ENCODE peak calls at places on chromosomes 11 and 22, in eight cellular contexts. A is choroid plexus epithelial cell; K is brain microvascular endothelial cell; P is cardiac fibroblast; I is Caco-2; H is BJ; G is CD4-positive, alpha-beta T cell; O is ovary. N is an unnamed sample.

GRCh38 chr11:76277298-76278175 is 71.2 kb upstream of the WNT11 start:
- DNase-seq in A (peak), K (no peak), P (no peak), I (no peak), H (no peak), G (no peak), O (no peak), N (no peak)

GRCh38 chr11:2779499-2779980 is 79.7 kb upstream of the KCNQ1OT1 start:
- DNase-seq in A (no peak), K (no peak), P (no peak), I (no peak), H (no peak), G (no peak), O (no peak), N (no peak)

GRCh38 chr22:19878461-19879247 is 24.0 kb upstream of the GNB1L start:
- DNase-seq in A (peak), K (no peak), P (peak), I (peak), H (peak), G (no peak), O (no peak), N (no peak)

GRCh38 chr11:63682045-63682915 is 980 bp downstream of the RTN3 start:
- DNase-seq in A (no peak), K (no peak), P (no peak), I (no peak), H (no peak), G (no peak), O (peak), N (peak)

GRCh38 chr11:46315033-46315738 is 32.1 kb upstream of the DGKZ start:
- DNase-seq in A (peak), K (peak), P (peak), I (peak), H (no peak), G (peak), O (peak), N (peak)

GRCh38 chr22:49656291-49656851 is 171.3 kb downstream of the BRD1 start:
- DNase-seq in A (no peak), K (no peak), P (no peak), I (no peak), H (no peak), G (no peak), O (no peak), N (no peak)

GRCh38 chr11:76665172-76665571 is 5.4 kb downstream of the LRRC32 start:
- DNase-seq in A (no peak), K (no peak), P (no peak), I (peak), H (no peak), G (no peak), O (no peak), N (no peak)

GRCh38 chr22:45284705-45285305 is at the start of gene UPK3A:
- DNase-seq in A (no peak), K (no peak), P (no peak), I (no peak), H (no peak), G (peak), O (no peak), N (peak)

GRCh38 chr11:104028476-104028875 is 8.0 kb upstream of the DDI1 start:
- DNase-seq in A (peak), K (peak), P (peak), I (no peak), H (no peak), G (no peak), O (no peak), N (no peak)

GRCh38 chr11:69167916-69168691 is 12.4 kb downstream of the SMIM38 start:
- DNase-seq in A (peak), K (no peak), P (peak), I (no peak), H (no peak), G (no peak), O (no peak), N (no peak)

GRCh38 chr11:114219559-114220349 is 76.4 kb upstream of the NNMT start:
- DNase-seq in A (peak), K (peak), P (peak), I (no peak), H (no peak), G (no peak), O (no peak), N (no peak)

GRCh38 chr22:27292542-27293298 is 508.8 kb downstream of the MN1 start:
- DNase-seq in A (no peak), K (no peak), P (no peak), I (no peak), H (no peak), G (no peak), O (no peak), N (no peak)

GRCh38 chr11:3188496-3189192 is 23.5 kb upstream of the OSBPL5 start:
- DNase-seq in A (no peak), K (no peak), P (no peak), I (no peak), H (no peak), G (no peak), O (no peak), N (no peak)

GRCh38 chr11:118606844-118607228 is 579 bp upstream of the PHLDB1 start:
- DNase-seq in A (no peak), K (no peak), P (no peak), I (no peak), H (no peak), G (no peak), O (no peak), N (no peak)

GRCh38 chr11:116960916-116961315 is 123.5 kb upstream of the APOA1 start:
- DNase-seq in A (peak), K (peak), P (peak), I (no peak), H (peak), G (no peak), O (no peak), N (no peak)

GRCh38 chr11:32173435-32173834 is 82.6 kb downstream of the RCN1 start:
- DNase-seq in A (peak), K (peak), P (peak), I (peak), H (no peak), G (no peak), O (peak), N (peak)

GRCh38 chr22:45977551-45978274 is 751 bp upstream of the WNT7B start:
- DNase-seq in A (no peak), K (no peak), P (peak), I (no peak), H (no peak), G (no peak), O (no peak), N (no peak)

GRCh38 chr11:38019072-38019775 is 1421.2 kb upstream of the RAG2 start:
- DNase-seq in A (peak), K (no peak), P (peak), I (no peak), H (no peak), G (no peak), O (no peak), N (no peak)

GRCh38 chr11:96211433-96211832 is 131.6 kb downstream of the MAML2 start:
- DNase-seq in A (no peak), K (no peak), P (no peak), I (no peak), H (no peak), G (no peak), O (no peak), N (no peak)

GRCh38 chr11:65867284-65868071 is 5.1 kb downstream of the EFEMP2 start:
- DNase-seq in A (peak), K (no peak), P (no peak), I (no peak), H (no peak), G (no peak), O (peak), N (no peak)

GRCh38 chr11:19978668-19979518 is 181.4 kb downstream of the DBX1 start:
- DNase-seq in A (peak), K (peak), P (peak), I (peak), H (no peak), G (no peak), O (no peak), N (no peak)

GRCh38 chr11:119375629-119376196 is 5.8 kb downstream of the USP2 start:
- DNase-seq in A (peak), K (peak), P (peak), I (no peak), H (no peak), G (no peak), O (peak), N (no peak)

GRCh38 chr22:37905534-37906363 is at the start of gene MICALL1:
- DNase-seq in A (peak), K (peak), P (peak), I (peak), H (no peak), G (peak), O (peak), N (peak)
- TF ChIP-seq CTCF in A (no peak), K (no peak), P (no peak), I (no peak), H (no peak), G (no peak), O (peak), N (no peak)

GRCh38 chr11:71301858-71302533 is 49.6 kb upstream of the SHANK2 start:
- DNase-seq in A (peak), K (no peak), P (no peak), I (peak), H (no peak), G (no peak), O (no peak), N (no peak)

GRCh38 chr11:71302534-71302909 is 50.1 kb upstream of the SHANK2 start:
- DNase-seq in A (no peak), K (no peak), P (no peak), I (peak), H (no peak), G (no peak), O (no peak), N (no peak)

GRCh38 chr11:71304045-71304444 is 51.7 kb upstream of the SHANK2 start:
- DNase-seq in A (no peak), K (no peak), P (no peak), I (peak), H (no peak), G (no peak), O (no peak), N (no peak)

GRCh38 chr11:71304491-71304890 is 52.1 kb upstream of the SHANK2 start:
- DNase-seq in A (no peak), K (no peak), P (no peak), I (no peak), H (no peak), G (no peak), O (no peak), N (no peak)

DNA sequence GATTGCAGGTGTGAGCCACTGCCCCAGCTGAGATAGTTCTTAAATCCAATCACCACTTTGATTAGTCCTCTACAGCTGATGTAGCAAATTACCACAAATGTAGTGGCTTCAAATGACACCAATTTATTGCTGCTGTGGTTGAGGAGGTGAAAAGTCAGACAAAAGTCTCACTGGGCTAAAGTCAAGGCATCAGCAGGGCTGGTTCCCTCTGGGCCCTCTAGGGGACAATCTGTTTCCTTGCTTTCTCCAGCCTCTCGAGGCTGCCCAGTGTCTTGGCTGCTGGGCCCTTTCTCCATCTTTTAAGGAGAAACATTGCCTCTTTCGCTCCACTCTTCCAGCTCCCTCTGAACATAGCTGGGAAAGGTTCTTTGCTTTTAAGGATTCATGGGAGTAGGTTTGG is 50.5 kb upstream of the SHANK2 start:
- DNase-seq in A (no peak), K (no peak), P (no peak), I (peak), H (no peak), G (no peak), O (no peak), N (no peak)
- TF ChIP-seq CTCF in A (peak), K (peak), P (no peak), I (peak), H (peak), G (no peak), O (no peak), N (no peak)

GRCh38 chr22:33697640-33698039 is 222.6 kb downstream of the LARGE1 start:
- DNase-seq in A (peak), K (peak), P (peak), I (no peak), H (no peak), G (no peak), O (no peak), N (no peak)
- TF ChIP-seq CTCF in A (no peak), K (no peak), P (no peak), I (no peak), H (no peak), G (no peak), O (no peak), N (no peak)

DNA sequence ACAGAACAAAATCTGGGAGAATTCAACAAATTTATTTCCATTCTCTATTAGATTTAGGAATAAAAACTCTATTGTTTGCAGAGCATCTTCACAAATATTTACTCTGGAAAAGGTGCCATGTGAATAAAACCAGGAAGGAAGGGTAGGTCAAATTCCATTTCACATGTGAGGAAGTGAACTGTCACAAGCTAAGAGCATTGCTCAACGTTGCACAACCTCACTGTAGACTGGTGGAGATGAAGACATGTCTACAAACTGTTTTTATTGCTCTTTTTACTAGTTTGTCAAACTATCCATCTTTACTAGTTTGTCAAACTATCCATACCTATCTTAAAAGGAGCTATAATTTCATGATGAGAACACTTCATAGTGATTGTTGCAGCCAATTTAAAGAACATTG is 236.4 kb downstream of the CNTN5 start:
- DNase-seq in A (peak), K (no peak), P (peak), I (peak), H (no peak), G (no peak), O (no peak), N (no peak)
- TF ChIP-seq CTCF in A (no peak), K (no peak), P (no peak), I (no peak), H (no peak), G (no peak), O (no peak), N (no peak)

GRCh38 chr11:58658553-58659080 is 36.2 kb downstream of the CNTF start:
- DNase-seq in A (no peak), K (no peak), P (no peak), I (no peak), H (no peak), G (no peak), O (no peak), N (no peak)
- TF ChIP-seq CTCF in A (no peak), K (no peak), P (no peak), I (no peak), H (no peak), G (no peak), O (no peak), N (no peak)

DNA sequence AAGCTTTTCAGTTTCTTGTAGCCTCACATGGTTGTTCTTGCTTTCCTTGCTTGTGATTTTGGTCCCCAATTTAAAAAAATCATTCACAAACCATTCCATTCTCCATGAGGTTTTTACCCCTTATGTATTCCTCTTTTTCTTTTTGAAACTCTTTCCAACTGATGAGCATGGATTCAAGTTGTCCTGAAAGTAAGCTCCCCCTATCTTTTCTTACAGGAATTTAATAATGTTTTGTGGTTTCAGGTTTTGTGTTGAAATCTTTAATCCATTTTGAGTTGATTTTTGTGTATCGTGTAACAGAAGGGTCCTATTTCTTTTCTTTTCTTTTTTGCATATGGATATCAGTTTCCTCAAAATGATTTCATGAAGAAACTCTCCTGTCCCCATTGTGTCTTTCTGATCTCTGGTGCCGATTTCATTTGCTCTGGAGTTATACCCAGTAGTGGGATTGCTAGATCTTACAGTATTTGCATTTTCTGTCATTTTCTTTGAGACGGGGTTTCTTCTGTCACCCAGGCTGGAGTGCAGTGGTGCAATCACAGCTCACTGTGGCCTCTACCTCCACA is 58.5 kb downstream of the LRRC74B start:
- DNase-seq in A (no peak), K (no peak), P (no peak), I (no peak), H (no peak), G (no peak), O (no peak), N (no peak)
- TF ChIP-seq CTCF in A (peak), K (no peak), P (no peak), I (no peak), H (peak), G (no peak), O (no peak), N (no peak)

N was measured in neural crest cell.